ENCODE peak calls at places on chromosomes 2 and 18, in six cellular contexts. J is GM23338, A is IMR-90, O is uterus, Y is thoracic aorta, R is heart right ventricle. P is an unnamed sample.

GRCh38 chr2:153163055-153163454 is 315.5 kb downstream of the RPRM start:
- DNase-seq in R (no peak), A (no peak), J (peak; percentile 89), O (no peak), Y (no peak), P (no peak)

GRCh38 chr18:74234326-74235171 is 57.2 kb downstream of the CYB5A start:
- DNase-seq in Y (no peak), A (peak; percentile 69), O (peak; percentile 42), J (no peak), R (no peak), P (no peak)

GRCh38 chr18:183769-184168 is 25.4 kb downstream of the USP14 start:
- DNase-seq in A (no peak), R (no peak), J (no peak), Y (no peak), O (no peak), P (no peak)

GRCh38 chr2:33246432-33246831 is 230.0 kb upstream of the RASGRP3 start:
- DNase-seq in A (no peak), R (no peak), Y (no peak), J (no peak), O (no peak), P (no peak)

GRCh38 chr2:176491172-176491904 is 222.1 kb downstream of the MTX2 start:
- DNase-seq in J (peak; percentile 27), Y (no peak), A (peak; percentile 96), R (peak; percentile 58), O (peak; percentile 77), P (peak; percentile 63)

GRCh38 chr2:237156131-237156856 is 70.6 kb downstream of the COPS8 start:
- DNase-seq in R (peak; percentile 48), A (peak; percentile 93), J (no peak), O (peak; percentile 88), Y (peak; percentile 47), P (peak; percentile 38)

GRCh38 chr2:67295851-67296250 is 101.3 kb upstream of the ETAA1 start:
- DNase-seq in Y (no peak), J (no peak), A (peak; percentile 71), R (no peak), O (no peak), P (no peak)

GRCh38 chr2:205386109-205386508 is 296.2 kb upstream of the NRP2 start:
- DNase-seq in R (no peak), J (no peak), O (no peak), Y (no peak), A (no peak), P (no peak)

GRCh38 chr2:134337617-134338016 is 83.7 kb downstream of the MGAT5 start:
- DNase-seq in A (no peak), J (no peak), R (no peak), Y (no peak), O (no peak), P (no peak)

GRCh38 chr2:191386938-191387536 is 141.8 kb downstream of the MYO1B start:
- DNase-seq in Y (no peak), O (no peak), R (no peak), J (no peak), A (peak; percentile 89), P (no peak)

GRCh38 chr2:241961454-241961853 is 91.9 kb downstream of the RTP5 start:
- DNase-seq in R (no peak), J (no peak), Y (no peak), O (no peak), A (no peak), P (no peak)

GRCh38 chr2:31694444-31694843 is 113.7 kb upstream of the SRD5A2 start:
- DNase-seq in A (peak; percentile 8), O (no peak), Y (no peak), R (no peak), J (peak; percentile 30), P (no peak)

DNA sequence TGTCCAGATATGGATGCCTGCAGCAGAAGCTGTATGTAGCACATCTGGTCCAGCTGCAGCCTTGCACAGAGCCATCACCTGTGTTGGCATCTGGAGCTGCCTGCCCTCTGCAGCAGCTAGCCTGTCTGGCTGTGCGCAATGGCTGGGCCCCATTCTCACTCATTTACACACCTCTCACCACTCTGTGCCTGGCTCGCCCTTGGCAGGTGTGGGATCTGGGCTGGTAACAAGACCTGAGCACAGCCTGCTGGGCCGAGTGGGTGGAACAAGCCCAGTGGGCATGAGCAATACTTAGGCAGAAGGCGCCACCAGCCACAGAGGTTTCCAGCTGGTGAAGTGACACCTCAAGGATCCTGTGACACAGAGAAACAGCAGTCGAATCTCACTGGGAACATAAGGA is 714.1 kb downstream of the NUP35 start:
- DNase-seq in R (no peak), J (no peak), Y (no peak), O (no peak), A (no peak), P (no peak)
- TF ChIP-seq CTCF in R (no peak), J (no peak), Y (no peak), O (no peak), A (no peak), P (no peak)

DNA sequence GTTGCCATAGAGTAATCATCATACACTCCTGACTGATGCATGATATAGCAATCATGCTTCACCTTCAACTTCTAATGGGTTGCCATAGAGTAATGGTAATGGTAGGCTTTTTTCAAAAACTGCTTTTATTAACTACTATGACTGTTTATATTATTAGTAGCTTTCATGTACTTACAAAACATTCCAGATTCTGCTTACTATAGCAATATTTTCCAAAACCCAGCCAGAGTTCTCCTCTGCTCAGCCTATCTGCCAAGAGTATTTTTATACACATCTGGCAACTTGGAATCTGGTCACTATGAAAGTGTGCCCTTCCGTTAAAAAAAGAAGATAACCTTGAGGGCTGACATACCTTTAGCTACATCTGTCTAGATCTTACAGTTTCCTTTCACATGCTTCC is 5.0 kb upstream of the UNC80 start:
- DNase-seq in A (no peak), J (no peak), Y (no peak), R (no peak), O (no peak), P (no peak)
- H3K27me3 ChIP-seq in A (no peaks in the 10 kb centered on the region), J (peaks cover 99% of the 10 kb centered on the region), Y (peaks cover 7% of the 10 kb centered on the region), R (no peaks in the 10 kb centered on the region), O (peaks cover 6% of the 10 kb centered on the region), P (no peaks in the 10 kb centered on the region)

DNA sequence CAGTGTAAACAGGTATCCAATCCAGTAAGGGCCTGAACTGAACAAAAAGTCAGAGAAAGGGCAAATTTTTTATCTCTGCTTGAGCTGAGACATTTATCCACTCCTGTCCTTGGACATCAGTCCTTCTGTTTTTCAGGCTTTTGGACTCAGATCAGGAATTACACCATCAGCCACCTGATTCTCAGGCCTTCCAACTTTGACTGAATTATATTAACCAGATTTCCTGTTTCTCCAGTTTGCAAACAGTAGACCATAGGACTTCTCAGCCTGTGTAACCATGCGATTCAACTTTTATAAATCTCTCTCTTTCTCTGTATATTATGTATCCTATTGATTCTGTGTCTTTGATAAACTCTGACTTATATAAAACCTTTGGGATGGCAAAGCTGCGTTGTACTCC is 289.3 kb upstream of the CDH2 start:
- DNase-seq in O (no peak), Y (no peak), A (no peak), R (no peak), J (no peak), P (no peak)
- H3K4me1 ChIP-seq in O (no peaks in the 10 kb centered on the region), Y (no peaks in the 10 kb centered on the region), A (no peaks in the 10 kb centered on the region), R (no peaks in the 10 kb centered on the region), J (no peaks in the 10 kb centered on the region), P (no peaks in the 10 kb centered on the region)

DNA sequence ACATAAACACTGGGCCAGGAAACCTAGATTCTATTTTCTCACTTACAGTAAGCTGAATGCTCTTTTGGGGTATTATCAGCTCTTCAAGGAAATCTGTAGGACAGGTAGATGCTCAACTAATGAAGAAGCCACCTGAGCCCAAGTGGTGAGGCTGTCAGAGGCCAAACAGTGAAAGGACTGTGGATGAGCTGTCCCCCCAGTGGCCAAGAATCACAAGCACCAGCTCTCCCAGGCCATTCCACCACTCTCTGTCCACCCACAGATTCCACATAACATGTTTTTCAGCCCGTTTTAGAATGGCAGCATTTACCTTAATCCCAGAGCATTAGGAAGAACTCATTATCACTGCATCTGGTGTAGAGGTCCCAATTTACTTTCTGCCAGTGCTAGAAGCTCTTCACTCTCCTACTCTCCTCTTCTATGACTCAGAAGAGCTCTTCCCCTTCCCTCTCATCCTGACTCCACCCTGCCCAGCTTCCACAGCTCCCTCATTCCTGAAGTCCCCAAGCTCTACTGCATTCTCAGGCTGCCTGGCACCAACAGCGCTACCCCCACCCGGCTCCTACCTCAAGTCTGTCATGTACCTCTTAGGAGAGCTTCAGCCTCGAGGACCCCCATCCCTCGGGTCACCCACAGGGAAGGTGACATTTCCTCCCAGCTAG is 43.8 kb upstream of the GORASP2 start:
- DNase-seq in Y (no peak), R (no peak), A (no peak), O (no peak), J (peak; percentile 7), P (no peak)
- TF ChIP-seq CTCF in Y (no peak), R (no peak), A (no peak), O (no peak), J (peak; percentile 12), P (no peak)

DNA sequence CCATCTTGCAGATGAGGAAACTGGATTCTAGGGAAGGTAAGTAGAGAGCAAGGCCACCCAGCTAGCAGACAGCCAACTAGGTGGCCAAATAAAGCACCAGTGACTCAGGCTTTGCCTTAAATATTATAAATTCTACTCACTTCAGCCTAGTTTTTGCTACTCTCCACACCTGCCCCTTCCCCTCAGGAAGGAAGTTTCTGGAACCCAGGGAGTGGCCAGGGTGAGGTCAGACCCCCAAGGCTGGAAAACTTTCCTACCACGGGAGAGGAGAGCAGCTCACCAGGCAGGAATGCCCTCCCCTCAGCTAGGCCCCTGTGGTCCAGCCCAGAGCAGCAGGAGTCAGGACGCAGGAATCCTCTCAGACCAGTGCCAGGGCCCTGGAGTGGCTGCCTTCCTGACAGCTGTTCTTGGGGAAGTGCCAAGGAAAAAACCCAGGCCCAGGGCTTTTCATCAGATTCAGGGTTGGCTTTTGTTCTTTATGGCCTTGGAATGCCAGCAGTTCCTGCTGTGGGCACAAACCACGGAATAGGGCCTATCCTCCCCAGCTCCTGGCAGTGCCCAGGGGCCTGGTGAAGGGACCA is 5.1 kb upstream of the PAX8 start:
- DNase-seq in A (peak; percentile 92), O (peak; percentile 58), J (no peak), R (peak; percentile 39), Y (peak; percentile 50), P (peak; percentile 76)
- H3K27me3 ChIP-seq in A (peaks cover 6% of the 10 kb centered on the region), O (no peaks in the 10 kb centered on the region), J (peaks cover 50% of the 10 kb centered on the region), R (no peaks in the 10 kb centered on the region), Y (no peaks in the 10 kb centered on the region), P (no peaks in the 10 kb centered on the region)

GRCh38 chr2:223047260-223047761 is 4.7 kb upstream of the KCNE4 start:
- DNase-seq in A (peak; percentile 97), J (no peak), Y (no peak), R (no peak), O (no peak), P (no peak)

GRCh38 chr2:223050900-223051299 is 1.1 kb upstream of the KCNE4 start:
- DNase-seq in J (no peak), R (no peak), Y (no peak), A (peak; percentile 66), O (no peak), P (no peak)

GRCh38 chr2:223050188-223050587 is 1.8 kb upstream of the KCNE4 start:
- DNase-seq in A (no peak), J (no peak), R (no peak), Y (no peak), O (no peak), P (no peak)

GRCh38 chr2:223048519-223048918 is 3.5 kb upstream of the KCNE4 start:
- DNase-seq in J (no peak), Y (no peak), R (no peak), A (no peak), O (no peak), P (no peak)

GRCh38 chr2:223049356-223049755 is 2.6 kb upstream of the KCNE4 start:
- DNase-seq in J (no peak), O (no peak), Y (no peak), R (no peak), A (no peak), P (no peak)
- H3K4me1 ChIP-seq in J (peaks cover 12% of the 10 kb centered on the region), O (no peaks in the 10 kb centered on the region), Y (peaks cover 17% of the 10 kb centered on the region), R (no peaks in the 10 kb centered on the region), A (peaks cover 22% of the 10 kb centered on the region), P (peaks cover 7% of the 10 kb centered on the region)